ENCODE peak calls at places on chromosomes 16 and 17, in four cellular contexts. V is SK-N-SH, B is H1, R is GM12878. P is an unnamed sample.

GRCh38 chr17:42460371-42460770 is 1.7 kb downstream of the ATP6V0A1 start:
- DNase-seq in V (no peak), B (no peak), R (no peak), P (no peak)

GRCh38 chr17:72205357-72205756 is 84.5 kb downstream of the SOX9 start:
- DNase-seq in V (no peak), B (no peak), R (no peak), P (no peak)

GRCh38 chr16:85613609-85614337 is 651 bp downstream of the GSE1 start:
- DNase-seq in V (peak; percentile 87), B (peak; percentile 82), R (no peak), P (peak; percentile 72)

GRCh38 chr16:4314532-4315184 is 1.2 kb upstream of the GLIS2 start:
- DNase-seq in V (peak; percentile 68), B (peak; percentile 66), R (no peak), P (no peak)

GRCh38 chr16:53429221-53429943 is 4.9 kb upstream of the RBL2 start:
- DNase-seq in V (peak; percentile 48), B (no peak), R (no peak), P (peak; percentile 17)

GRCh38 chr16:70701596-70701995 is 15.7 kb upstream of the MTSS2 start:
- DNase-seq in V (no peak), B (no peak), R (no peak), P (no peak)

GRCh38 chr16:4893103-4893862 is 43.7 kb downstream of the PPL start:
- DNase-seq in V (no peak), B (no peak), R (no peak), P (no peak)

GRCh38 chr17:44956998-44957981 is 9.7 kb upstream of the KIF18B start:
- DNase-seq in V (peak; percentile 84), B (no peak), R (no peak), P (no peak)

GRCh38 chr16:25390761-25391160 is 133.1 kb upstream of the ZKSCAN2 start:
- DNase-seq in V (no peak), B (no peak), R (no peak), P (no peak)
- TF ChIP-seq NRF1 in V (no peak), B (no peak), R (no peak), P (no peak)

GRCh38 chr17:35790826-35791225 is 4.6 kb downstream of the MMP28 start:
- DNase-seq in V (no peak), B (no peak), R (no peak), P (no peak)
- TF ChIP-seq NRF1 in V (no peak), B (no peak), R (no peak), P (no peak)

GRCh38 chr17:7579001-7579838 is at the start of gene CD68:
- DNase-seq in V (peak; percentile 58), B (peak; percentile 77), R (no peak), P (peak; percentile 83)
- TF ChIP-seq NRF1 in V (no peak), B (no peak), R (no peak), P (no peak)

GRCh38 chr17:19644493-19645210 is 3.9 kb upstream of the ALDH3A2 start:
- DNase-seq in V (no peak), B (no peak), R (no peak), P (no peak)
- TF ChIP-seq NRF1 in V (no peak), B (no peak), R (no peak), P (no peak)

GRCh38 chr16:58158137-58158536 is 29.0 kb upstream of the CFAP20 start:
- DNase-seq in V (no peak), B (no peak), R (no peak), P (no peak)
- TF ChIP-seq NRF1 in V (no peak), B (no peak), R (no peak), P (no peak)

DNA sequence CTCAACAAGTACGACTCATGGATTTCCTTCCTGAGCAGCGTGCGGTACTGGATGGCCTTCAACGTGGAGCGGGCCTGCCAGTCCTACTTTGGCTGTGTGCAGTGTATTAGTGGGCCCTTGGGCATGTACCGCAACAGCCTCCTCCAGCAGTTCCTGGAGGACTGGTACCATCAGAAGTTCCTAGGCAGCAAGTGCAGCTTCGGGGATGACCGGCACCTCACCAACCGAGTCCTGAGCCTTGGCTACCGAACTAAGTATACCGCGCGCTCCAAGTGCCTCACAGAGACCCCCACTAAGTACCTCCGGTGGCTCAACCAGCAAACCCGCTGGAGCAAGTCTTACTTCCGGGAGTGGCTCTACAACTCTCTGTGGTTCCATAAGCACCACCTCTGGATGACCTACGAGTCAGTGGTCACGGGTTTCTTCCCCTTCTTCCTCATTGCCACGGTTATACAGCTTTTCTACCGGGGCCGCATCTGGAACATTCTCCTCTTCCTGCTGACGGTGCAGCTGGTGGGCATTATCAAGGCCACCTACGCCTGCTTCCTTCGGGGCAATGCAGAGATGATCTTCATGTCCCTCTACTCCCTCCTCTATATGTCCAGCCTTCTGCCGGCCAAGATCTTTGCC is 9.0 kb downstream of the HAS3 start:
- DNase-seq in V (no peak), B (no peak), R (no peak), P (no peak)
- TF ChIP-seq NRF1 in V (no peak), B (no peak), R (no peak), P (no peak)

GRCh38 chr16:46796764-46797269 is 34.2 kb downstream of the C16orf87 start:
- DNase-seq in V (no peak), B (no peak), R (no peak), P (no peak)
- TF ChIP-seq NRF1 in V (no peak), B (no peak), R (no peak), P (no peak)

GRCh38 chr16:75593308-75593707 is 27.1 kb downstream of the GABARAPL2 start:
- DNase-seq in V (no peak), B (no peak), R (no peak), P (no peak)
- TF ChIP-seq NRF1 in V (no peak), B (no peak), R (no peak), P (no peak)